ENCODE peak calls at places on chromosomes 11 and 22, in eight cellular contexts. One of them, this sample, is unnamed.

GRCh38 chr22:29183971-29184595 is 21.6 kb upstream of the EMID1 start:
- DNase-seq in fibroblast of villous mesenchyme: no peak
- DNase-seq in fibroblast of lung: no peak
- DNase-seq in body of pancreas: no peak
- DNase-seq in dorsolateral prefrontal cortex: no peak
- DNase-seq in progenitor cell of endocrine pancreas: no peak
- DNase-seq in stomach: no peak
- DNase-seq in transverse colon: no peak
- DNase-seq in this sample: no peak

GRCh38 chr11:26286472-26287066 is 45.4 kb upstream of the ANO3 start:
- DNase-seq in fibroblast of lung: peak; percentile 42
- DNase-seq in body of pancreas: no peak
- DNase-seq in stomach: no peak
- DNase-seq in transverse colon: no peak
- DNase-seq in progenitor cell of endocrine pancreas: no peak
- DNase-seq in dorsolateral prefrontal cortex: no peak
- DNase-seq in fibroblast of villous mesenchyme: peak; percentile 14
- DNase-seq in this sample: no peak

GRCh38 chr11:67083786-67084366 is 27.2 kb downstream of the RHOD start:
- DNase-seq in body of pancreas: no peak
- DNase-seq in progenitor cell of endocrine pancreas: no peak
- DNase-seq in stomach: no peak
- DNase-seq in dorsolateral prefrontal cortex: no peak
- DNase-seq in transverse colon: no peak
- DNase-seq in fibroblast of lung: no peak
- DNase-seq in fibroblast of villous mesenchyme: no peak
- DNase-seq in this sample: no peak

GRCh38 chr11:86981777-86982540 is 26.8 kb upstream of the FZD4 start:
- DNase-seq in fibroblast of villous mesenchyme: no peak
- DNase-seq in progenitor cell of endocrine pancreas: no peak
- DNase-seq in transverse colon: no peak
- DNase-seq in fibroblast of lung: no peak
- DNase-seq in dorsolateral prefrontal cortex: no peak
- DNase-seq in body of pancreas: no peak
- DNase-seq in stomach: no peak
- DNase-seq in this sample: no peak

GRCh38 chr11:114166897-114167323 is 107.4 kb downstream of the ZBTB16 start:
- DNase-seq in transverse colon: no peak
- DNase-seq in fibroblast of villous mesenchyme: peak; percentile 95
- DNase-seq in fibroblast of lung: peak; percentile 84
- DNase-seq in stomach: no peak
- DNase-seq in body of pancreas: peak; percentile 70
- DNase-seq in progenitor cell of endocrine pancreas: no peak
- DNase-seq in dorsolateral prefrontal cortex: no peak
- DNase-seq in this sample: no peak

GRCh38 chr11:105553015-105553414 is 56.9 kb upstream of the GRIA4 start:
- DNase-seq in transverse colon: no peak
- DNase-seq in body of pancreas: no peak
- DNase-seq in dorsolateral prefrontal cortex: no peak
- DNase-seq in fibroblast of lung: peak; percentile 21
- DNase-seq in fibroblast of villous mesenchyme: peak; percentile 53
- DNase-seq in stomach: no peak
- DNase-seq in progenitor cell of endocrine pancreas: no peak
- DNase-seq in this sample: no peak

GRCh38 chr11:72574534-72575460 is 99.4 kb downstream of the PDE2A start:
- DNase-seq in stomach: no peak
- DNase-seq in body of pancreas: no peak
- DNase-seq in fibroblast of lung: no peak
- DNase-seq in transverse colon: no peak
- DNase-seq in fibroblast of villous mesenchyme: no peak
- DNase-seq in dorsolateral prefrontal cortex: no peak
- DNase-seq in progenitor cell of endocrine pancreas: no peak
- DNase-seq in this sample: no peak

GRCh38 chr11:25612806-25613205 is 719.1 kb upstream of the ANO3 start:
- DNase-seq in body of pancreas: no peak
- DNase-seq in fibroblast of lung: no peak
- DNase-seq in transverse colon: no peak
- DNase-seq in stomach: no peak
- DNase-seq in fibroblast of villous mesenchyme: no peak
- DNase-seq in progenitor cell of endocrine pancreas: no peak
- DNase-seq in dorsolateral prefrontal cortex: no peak
- DNase-seq in this sample: no peak

GRCh38 chr22:41348964-41349484 is 32.7 kb upstream of the TEF start:
- DNase-seq in transverse colon: no peak
- DNase-seq in dorsolateral prefrontal cortex: no peak
- DNase-seq in stomach: no peak
- DNase-seq in fibroblast of lung: no peak
- DNase-seq in progenitor cell of endocrine pancreas: no peak
- DNase-seq in fibroblast of villous mesenchyme: no peak
- DNase-seq in body of pancreas: no peak
- DNase-seq in this sample: no peak

GRCh38 chr22:36136988-36137387 is 23.6 kb downstream of the APOL3 start:
- DNase-seq in body of pancreas: no peak
- DNase-seq in transverse colon: no peak
- DNase-seq in stomach: no peak
- DNase-seq in dorsolateral prefrontal cortex: no peak
- DNase-seq in fibroblast of villous mesenchyme: peak; percentile 24
- DNase-seq in progenitor cell of endocrine pancreas: no peak
- DNase-seq in fibroblast of lung: no peak
- DNase-seq in this sample: no peak

GRCh38 chr11:130488187-130489026 is 40.0 kb downstream of the ADAMTS15 start:
- DNase-seq in stomach: no peak
- DNase-seq in fibroblast of villous mesenchyme: no peak
- DNase-seq in transverse colon: no peak
- DNase-seq in body of pancreas: no peak
- DNase-seq in fibroblast of lung: no peak
- DNase-seq in progenitor cell of endocrine pancreas: no peak
- DNase-seq in dorsolateral prefrontal cortex: no peak
- DNase-seq in this sample: no peak
- TF ChIP-seq CTCF in stomach: no peak
- TF ChIP-seq CTCF in fibroblast of villous mesenchyme: no peak
- TF ChIP-seq CTCF in transverse colon: no peak
- TF ChIP-seq CTCF in body of pancreas: no peak
- TF ChIP-seq CTCF in fibroblast of lung: no peak
- TF ChIP-seq CTCF in progenitor cell of endocrine pancreas: no peak
- TF ChIP-seq CTCF in dorsolateral prefrontal cortex: no peak
- TF ChIP-seq CTCF in this sample: no peak

GRCh38 chr11:124915541-124916369 is 3.3 kb upstream of the HEPN1 start:
- DNase-seq in fibroblast of villous mesenchyme: no peak
- DNase-seq in dorsolateral prefrontal cortex: no peak
- DNase-seq in stomach: no peak
- DNase-seq in body of pancreas: no peak
- DNase-seq in progenitor cell of endocrine pancreas: no peak
- DNase-seq in fibroblast of lung: peak; percentile 42
- DNase-seq in transverse colon: no peak
- DNase-seq in this sample: peak; percentile 13

GRCh38 chr11:124918950-124919349 is at the start of gene HEPN1:
- DNase-seq in fibroblast of lung: no peak
- DNase-seq in transverse colon: no peak
- DNase-seq in progenitor cell of endocrine pancreas: no peak
- DNase-seq in body of pancreas: no peak
- DNase-seq in fibroblast of villous mesenchyme: no peak
- DNase-seq in dorsolateral prefrontal cortex: no peak
- DNase-seq in stomach: no peak
- DNase-seq in this sample: no peak

GRCh38 chr11:124919836-124920755 is 1.0 kb downstream of the HEPN1 start:
- DNase-seq in fibroblast of lung: no peak
- DNase-seq in stomach: no peak
- DNase-seq in body of pancreas: no peak
- DNase-seq in transverse colon: no peak
- DNase-seq in dorsolateral prefrontal cortex: no peak
- DNase-seq in fibroblast of villous mesenchyme: no peak
- DNase-seq in progenitor cell of endocrine pancreas: no peak
- DNase-seq in this sample: peak; percentile 57

GRCh38 chr11:124917115-124917637 is 1.9 kb upstream of the HEPN1 start:
- DNase-seq in fibroblast of lung: peak; percentile 28
- DNase-seq in dorsolateral prefrontal cortex: peak; percentile 76
- DNase-seq in fibroblast of villous mesenchyme: peak; percentile 77
- DNase-seq in body of pancreas: no peak
- DNase-seq in transverse colon: no peak
- DNase-seq in progenitor cell of endocrine pancreas: no peak
- DNase-seq in stomach: no peak
- DNase-seq in this sample: peak; percentile 62

DNA sequence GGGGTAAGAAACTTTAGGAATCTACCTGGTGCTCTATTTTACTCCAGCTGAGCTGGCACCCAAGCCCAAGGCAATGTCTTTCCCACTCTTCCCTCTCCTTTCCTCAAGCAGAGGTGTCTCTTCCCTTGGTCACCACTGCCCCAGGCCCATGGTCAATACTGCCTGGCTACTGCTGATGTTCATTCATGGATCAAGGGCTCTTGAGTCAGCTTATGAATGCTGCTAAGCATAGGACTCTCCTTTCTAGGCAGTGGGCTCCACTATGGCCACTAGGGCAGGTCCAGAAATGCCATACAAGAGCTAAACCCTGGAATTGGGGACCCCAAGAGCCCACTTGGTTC is 2.7 kb upstream of the HEPN1 start:
- DNase-seq in fibroblast of villous mesenchyme: no peak
- DNase-seq in progenitor cell of endocrine pancreas: no peak
- DNase-seq in fibroblast of lung: no peak
- DNase-seq in dorsolateral prefrontal cortex: no peak
- DNase-seq in transverse colon: no peak
- DNase-seq in stomach: no peak
- DNase-seq in body of pancreas: no peak
- DNase-seq in this sample: peak; percentile 75
- TF ChIP-seq CTCF in fibroblast of villous mesenchyme: no peak
- TF ChIP-seq CTCF in progenitor cell of endocrine pancreas: no peak
- TF ChIP-seq CTCF in fibroblast of lung: no peak
- TF ChIP-seq CTCF in dorsolateral prefrontal cortex: no peak
- TF ChIP-seq CTCF in transverse colon: no peak
- TF ChIP-seq CTCF in stomach: no peak
- TF ChIP-seq CTCF in body of pancreas: no peak
- TF ChIP-seq CTCF in this sample: no peak

DNA sequence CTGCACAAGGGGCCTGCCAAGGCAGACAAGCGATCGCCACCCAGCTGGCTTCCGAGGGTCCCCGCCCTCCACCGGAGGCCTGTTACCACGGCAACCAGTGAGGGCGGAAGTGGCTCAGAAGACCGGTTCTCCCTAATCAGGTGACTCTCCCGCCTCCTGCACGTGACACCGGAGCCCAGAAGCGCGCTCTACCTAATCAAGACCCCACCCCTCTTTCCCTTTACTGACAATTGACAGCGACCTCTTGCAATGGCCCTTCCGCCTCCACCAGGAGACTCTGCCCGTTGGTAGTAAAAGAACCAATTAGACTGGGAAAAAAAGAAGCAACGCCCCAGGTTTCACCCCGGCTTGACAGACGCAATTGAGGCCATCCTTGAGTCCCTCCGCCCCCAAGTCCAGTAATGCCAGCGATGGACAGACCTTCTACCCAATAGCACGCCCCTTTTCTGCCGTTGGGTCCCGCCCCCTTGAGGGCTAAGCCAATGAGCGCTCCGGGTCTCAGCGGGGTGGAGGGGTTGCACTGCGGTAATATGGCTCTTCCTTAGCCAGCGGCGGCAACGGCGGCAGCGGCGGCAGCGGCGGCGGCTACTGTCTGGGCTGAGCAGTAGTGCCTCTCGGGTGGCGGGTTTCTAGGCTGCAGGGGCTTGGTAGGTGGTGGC is at the start of gene UVRAG:
- DNase-seq in fibroblast of lung: peak; percentile 100
- DNase-seq in body of pancreas: peak; percentile 99
- DNase-seq in stomach: peak; percentile 98
- DNase-seq in dorsolateral prefrontal cortex: peak; percentile 99
- DNase-seq in fibroblast of villous mesenchyme: peak; percentile 100
- DNase-seq in progenitor cell of endocrine pancreas: peak; percentile 99
- DNase-seq in transverse colon: peak; percentile 99
- DNase-seq in this sample: peak; percentile 100
- TF ChIP-seq CTCF in fibroblast of lung: peak; percentile 3
- TF ChIP-seq CTCF in body of pancreas: peak; percentile 63
- TF ChIP-seq CTCF in stomach: no peak
- TF ChIP-seq CTCF in dorsolateral prefrontal cortex: no peak
- TF ChIP-seq CTCF in fibroblast of villous mesenchyme: no peak
- TF ChIP-seq CTCF in progenitor cell of endocrine pancreas: no peak
- TF ChIP-seq CTCF in transverse colon: no peak
- TF ChIP-seq CTCF in this sample: no peak

DNA sequence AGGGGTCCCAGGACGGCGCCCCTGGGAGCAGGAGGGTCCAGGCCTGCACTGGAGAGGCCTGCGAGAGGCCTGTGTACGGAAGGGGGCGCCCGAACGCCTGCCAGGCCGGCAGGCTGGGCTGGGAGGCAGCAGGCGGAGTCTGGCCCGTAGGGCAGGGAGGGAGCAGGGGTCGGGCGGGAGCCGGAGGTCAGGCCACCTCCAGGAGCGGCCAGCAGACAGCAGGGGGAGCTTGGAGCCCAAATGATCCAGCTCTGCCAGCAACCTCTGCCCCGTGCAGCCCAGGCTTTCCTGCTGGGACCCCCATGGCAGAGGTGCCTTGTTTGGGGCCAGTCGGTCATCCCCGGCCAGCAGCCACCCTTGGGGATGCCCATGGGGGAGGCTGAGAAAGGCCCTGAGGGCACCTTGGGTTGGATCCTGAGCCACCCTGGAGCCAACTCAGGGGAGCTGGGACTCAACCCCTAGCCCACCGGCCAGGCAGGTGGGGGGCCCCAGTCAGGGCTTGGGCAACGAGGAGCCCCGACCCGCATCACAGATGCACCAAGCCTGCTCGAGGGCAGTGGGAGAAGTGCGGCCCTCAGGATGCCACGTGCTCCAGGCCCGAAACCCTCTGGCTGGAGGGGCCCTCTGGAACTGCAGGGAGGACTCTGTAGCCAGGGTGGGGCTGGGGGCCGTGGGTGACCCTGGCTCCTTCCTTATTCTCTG is 9.6 kb upstream of the SYT8 start:
- DNase-seq in body of pancreas: peak; percentile 75
- DNase-seq in transverse colon: peak; percentile 62
- DNase-seq in dorsolateral prefrontal cortex: peak; percentile 40
- DNase-seq in fibroblast of lung: no peak
- DNase-seq in stomach: peak; percentile 70
- DNase-seq in fibroblast of villous mesenchyme: peak; percentile 46
- DNase-seq in progenitor cell of endocrine pancreas: peak; percentile 86
- DNase-seq in this sample: no peak
- TF ChIP-seq CTCF in body of pancreas: peak; percentile 61
- TF ChIP-seq CTCF in transverse colon: peak; percentile 53
- TF ChIP-seq CTCF in dorsolateral prefrontal cortex: no peak
- TF ChIP-seq CTCF in fibroblast of lung: peak; percentile 31
- TF ChIP-seq CTCF in stomach: no peak
- TF ChIP-seq CTCF in fibroblast of villous mesenchyme: peak; percentile 65
- TF ChIP-seq CTCF in progenitor cell of endocrine pancreas: peak; percentile 94
- TF ChIP-seq CTCF in this sample: peak; percentile 64

This sample was measured in osteocyte.